ENCODE peak calls at places on chromosome 14, in six cellular contexts. G is Peyer's patch, Q is heart left ventricle, Y is lower lobe of right lung, X is heart right ventricle, I is choroid plexus epithelial cell. L is an unnamed sample.

GRCh38 chr14:104264495-104265265 is 126.3 kb downstream of the KIF26A start:
- DNase-seq in G (peak), I (no peak), Q (no peak), Y (peak), X (no peak), L (no peak)

GRCh38 chr14:100825691-100826331 is at the start of gene MEG3:
- DNase-seq in Q (peak), Y (no peak), X (peak), I (peak), G (no peak), L (peak)

GRCh38 chr14:22475381-22475780 is 113.6 kb downstream of the DAD1 start:
- DNase-seq in X (no peak), G (no peak), Q (no peak), I (no peak), Y (no peak), L (no peak)

GRCh38 chr14:96176811-96177211 is 27.8 kb upstream of the BDKRB2 start:
- DNase-seq in X (peak), Q (peak), G (no peak), I (peak), Y (no peak), L (peak)

GRCh38 chr14:101028971-101029667 is 125.6 kb upstream of the RTL1 start:
- DNase-seq in X (no peak), G (peak), I (no peak), Q (no peak), Y (no peak), L (no peak)

GRCh38 chr14:78608998-78609787 is 439.0 kb downstream of the NRXN3 start:
- DNase-seq in Q (no peak), G (no peak), X (no peak), I (no peak), Y (no peak), L (no peak)

GRCh38 chr14:99654235-99655000 is 9.5 kb downstream of the HHIPL1 start:
- DNase-seq in X (peak), G (no peak), Q (no peak), I (peak), Y (peak), L (no peak)

GRCh38 chr14:97850886-97851285 is 1053.7 kb downstream of the VRK1 start:
- DNase-seq in I (no peak), G (no peak), X (no peak), Y (no peak), Q (no peak), L (no peak)

GRCh38 chr14:98959410-98959809 is 312.6 kb downstream of the BCL11B start:
- DNase-seq in G (no peak), Q (no peak), X (no peak), I (no peak), Y (no peak), L (no peak)

GRCh38 chr14:101103321-101103901 is 199.9 kb upstream of the RTL1 start:
- DNase-seq in X (no peak), I (no peak), Q (no peak), G (peak), Y (no peak), L (no peak)

GRCh38 chr14:87066221-87066817 is 926.7 kb downstream of the GALC start:
- DNase-seq in G (no peak), I (peak), Y (no peak), X (no peak), Q (no peak), L (no peak)
- TF ChIP-seq CTCF in G (no peak), I (no peak), Y (no peak), X (no peak), Q (no peak), L (peak)

GRCh38 chr14:105862581-105863239 is 336.3 kb downstream of the TMEM121 start:
- DNase-seq in X (no peak), Y (no peak), G (no peak), Q (peak), I (no peak), L (no peak)
- H3K4me3 ChIP-seq in X (no peak), Y (no peak), G (peak), Q (no peak), I (no peak), L (no peak)

GRCh38 chr14:51304428-51304827 is 64.4 kb downstream of the TMX1 start:
- DNase-seq in X (no peak), I (peak), Q (no peak), Y (no peak), G (no peak), L (no peak)
- TF ChIP-seq CTCF in X (no peak), I (no peak), Q (no peak), Y (no peak), G (no peak), L (no peak)

GRCh38 chr14:75418779-75419768 is 8.7 kb upstream of the JDP2 start:
- DNase-seq in Q (no peak), I (peak), X (no peak), G (peak), Y (peak), L (no peak)
- H3K4me3 ChIP-seq in Q (peak), I (no peak), X (no peak), G (no peak), Y (peak), L (no peak)

GRCh38 chr14:54147758-54148157 is 191.1 kb upstream of the BMP4 start:
- DNase-seq in X (no peak), G (no peak), Q (no peak), I (no peak), Y (no peak), L (no peak)
- TF ChIP-seq CTCF in X (no peak), G (no peak), Q (no peak), I (no peak), Y (no peak), L (no peak)

GRCh38 chr14:32710351-32711102 is 228.2 kb upstream of the NPAS3 start:
- DNase-seq in I (peak), G (no peak), Q (no peak), Y (no peak), X (no peak), L (no peak)
- H3K4me3 ChIP-seq in I (no peak), G (no peak), Q (no peak), Y (no peak), X (no peak), L (no peak)